ENCODE peak calls at places on chromosomes 5 and 9, in eight cellular contexts. G, H, V, M, I, A, D and Z are unnamed samples.

GRCh38 chr5:60883229-60883628 is 39.2 kb upstream of the ELOVL7 start:
- DNase-seq in I (peak; percentile 18), H (peak; percentile 36), G (peak; percentile 10), M (no peak), V (no peak), A (no peak), D (no peak), Z (no peak)

GRCh38 chr9:120040896-120041295 is 539.1 kb downstream of the CDK5RAP2 start:
- DNase-seq in H (no peak), G (no peak), I (no peak), D (no peak), M (no peak), V (no peak), A (no peak), Z (no peak)

GRCh38 chr5:56357426-56357825 is 124.3 kb upstream of the ANKRD55 start:
- DNase-seq in V (no peak), A (no peak), M (no peak), I (no peak), D (no peak), H (no peak), G (no peak), Z (no peak)

GRCh38 chr5:158943057-158943456 is 156.7 kb downstream of the EBF1 start:
- DNase-seq in I (no peak), V (no peak), D (no peak), G (peak; percentile 28), H (peak; percentile 92), A (no peak), M (peak; percentile 36), Z (no peak)

GRCh38 chr9:69173891-69174644 is at the start of gene TJP2:
- DNase-seq in D (peak; percentile 40), I (peak; percentile 37), V (no peak), G (peak; percentile 72), H (no peak), M (no peak), A (peak; percentile 85), Z (peak; percentile 83)

GRCh38 chr9:119853126-119853525 is 483.9 kb upstream of the BRINP1 start:
- DNase-seq in D (no peak), H (no peak), G (no peak), I (no peak), A (no peak), M (no peak), V (no peak), Z (no peak)

GRCh38 chr5:169566202-169566601 is 17.4 kb upstream of the SPDL1 start:
- DNase-seq in M (no peak), G (no peak), A (no peak), H (no peak), D (no peak), I (no peak), V (no peak), Z (no peak)

GRCh38 chr5:54889826-54890225 is 95.6 kb downstream of the ESM1 start:
- DNase-seq in I (no peak), G (no peak), H (no peak), M (no peak), A (no peak), D (no peak), V (no peak), Z (no peak)

GRCh38 chr5:61953913-61954312 is 352.1 kb upstream of the KIF2A start:
- DNase-seq in D (no peak), A (no peak), M (no peak), G (no peak), H (no peak), V (no peak), I (no peak), Z (no peak)

GRCh38 chr5:127951791-127952190 is 131.8 kb upstream of the SLC12A2 start:
- DNase-seq in G (no peak), V (no peak), D (no peak), H (no peak), I (no peak), A (no peak), M (no peak), Z (no peak)

GRCh38 chr5:56269216-56269927 is 36.2 kb upstream of the ANKRD55 start:
- DNase-seq in H (peak; percentile 46), M (no peak), V (no peak), I (no peak), G (peak; percentile 69), D (no peak), A (peak; percentile 44), Z (peak; percentile 43)

GRCh38 chr5:141691867-141692532 is 10.0 kb upstream of the ARAP3 start:
- DNase-seq in M (peak; percentile 38), H (peak; percentile 71), G (peak; percentile 91), A (peak; percentile 89), I (peak; percentile 93), V (no peak), D (peak; percentile 91), Z (peak; percentile 84)

GRCh38 chr9:84932915-84933527 is 263.5 kb downstream of the NTRK2 start:
- DNase-seq in I (no peak), M (no peak), G (no peak), V (no peak), A (no peak), H (no peak), D (no peak), Z (no peak)

GRCh38 chr5:132211787-132212186 is 15.9 kb downstream of the P4HA2 start:
- DNase-seq in G (no peak), I (no peak), H (no peak), A (no peak), V (no peak), M (no peak), D (no peak), Z (no peak)

GRCh38 chr5:108687599-108688220 is 60.0 kb upstream of the FER start:
- DNase-seq in M (no peak), D (no peak), V (no peak), A (no peak), H (no peak), G (no peak), I (no peak), Z (no peak)

GRCh38 chr9:37511006-37511714 is 25.4 kb downstream of the POLR1E start:
- DNase-seq in I (no peak), A (peak; percentile 64), G (peak; percentile 16), D (no peak), H (no peak), M (no peak), V (no peak), Z (peak; percentile 69)

GRCh38 chr9:98536542-98537173 is 172.1 kb downstream of the GABBR2 start:
- DNase-seq in D (no peak), G (peak; percentile 28), H (no peak), M (no peak), V (no peak), I (peak; percentile 40), A (peak; percentile 58), Z (peak; percentile 60)

GRCh38 chr9:134525841-134526797 is 115.5 kb upstream of the COL5A1 start:
- DNase-seq in I (peak; percentile 26), V (no peak), A (no peak), G (no peak), M (no peak), H (no peak), D (peak; percentile 27), Z (no peak)
- TF ChIP-seq CTCF in I (no peak), V (no peak), A (no peak), G (no peak), M (no peak), H (no peak), D (no peak), Z (no peak)

DNA sequence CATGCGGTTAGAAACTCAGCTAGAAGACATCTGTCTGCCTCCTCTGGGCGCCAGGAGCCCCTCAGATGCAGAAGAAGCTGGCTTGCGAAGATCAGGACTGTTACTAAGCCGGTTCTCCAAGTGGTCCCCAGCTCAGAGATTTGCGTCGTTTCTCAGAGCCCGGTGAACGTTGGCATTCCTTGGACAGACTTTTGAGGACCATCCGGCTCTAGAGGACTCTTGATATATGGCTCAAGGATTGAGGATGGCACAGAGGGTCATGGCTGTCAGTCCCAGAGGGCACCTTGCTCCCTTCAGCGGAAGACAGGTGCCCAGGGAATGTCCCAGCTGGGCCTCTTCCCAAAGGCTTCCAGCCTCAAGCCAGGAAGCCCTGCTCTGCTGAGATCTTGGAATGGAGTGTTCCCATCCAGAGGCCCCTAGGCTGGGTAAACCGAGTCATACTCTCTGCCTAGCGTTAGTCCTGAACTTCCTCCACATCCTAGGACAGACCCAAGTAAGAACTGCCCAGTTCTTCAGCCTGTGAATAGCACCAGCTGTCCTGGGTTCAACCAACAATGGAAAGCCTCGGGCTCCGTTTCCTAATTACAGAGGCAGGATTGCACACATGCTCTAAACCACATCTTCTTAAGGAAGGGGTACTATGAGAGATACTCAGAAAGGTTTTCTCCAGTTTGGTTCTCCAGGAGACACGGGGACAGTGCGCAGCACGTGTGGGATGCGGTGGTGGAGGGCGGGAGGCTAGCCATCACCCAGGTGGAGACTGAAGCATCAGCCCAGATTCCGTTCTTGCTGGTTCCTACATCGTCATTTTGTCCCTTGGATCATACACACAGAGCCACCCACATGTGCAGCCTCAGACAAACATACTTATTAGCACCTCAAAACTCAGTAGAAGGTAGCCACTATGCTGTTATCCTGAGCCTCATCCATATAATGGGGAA is 51.4 kb downstream of the ZNF354C start:
- DNase-seq in V (no peak), M (no peak), I (no peak), H (no peak), D (no peak), A (no peak), G (no peak), Z (no peak)
- H3K9me3 ChIP-seq in V (peaks cover 95% of the 10 kb centered on the region), M (peaks cover 64% of the 10 kb centered on the region), I (peaks cover 65% of the 10 kb centered on the region), H (peaks cover 22% of the 10 kb centered on the region), D (peaks cover 97% of the 10 kb centered on the region), A (no peaks in the 10 kb centered on the region), G (peaks cover 6% of the 10 kb centered on the region), Z (no peaks in the 10 kb centered on the region)

GRCh38 chr5:88676637-88677481 is 206.1 kb downstream of the MEF2C start:
- DNase-seq in A (no peak), G (no peak), I (no peak), H (no peak), M (no peak), D (no peak), V (no peak), Z (no peak)

GRCh38 chr5:88675159-88675757 is 207.7 kb downstream of the MEF2C start:
- DNase-seq in G (no peak), D (no peak), H (no peak), A (no peak), V (no peak), I (no peak), M (no peak), Z (peak; percentile 53)

GRCh38 chr5:88675758-88676636 is 207.0 kb downstream of the MEF2C start:
- DNase-seq in V (no peak), H (peak; percentile 50), G (peak; percentile 62), M (no peak), D (no peak), A (no peak), I (peak; percentile 65), Z (peak; percentile 90)

GRCh38 chr5:88672644-88673493 is 210.1 kb downstream of the MEF2C start:
- DNase-seq in G (no peak), A (no peak), H (no peak), V (no peak), M (no peak), I (no peak), D (no peak), Z (no peak)

GRCh38 chr5:88674262-88675158 is 208.5 kb downstream of the MEF2C start:
- DNase-seq in I (no peak), G (no peak), V (no peak), H (no peak), M (no peak), A (no peak), D (no peak), Z (peak; percentile 91)
- H3K4me3 ChIP-seq in I (no peak overlapping the region), G (peak overlapping the region; percentile 3), V (peak overlapping the region; percentile 44), H (peak overlapping the region; percentile 31), M (peak overlapping the region; percentile 29), A (peak overlapping the region; percentile 30), D (peak overlapping the region; percentile 36), Z (peak overlapping the region; percentile 80)

DNA sequence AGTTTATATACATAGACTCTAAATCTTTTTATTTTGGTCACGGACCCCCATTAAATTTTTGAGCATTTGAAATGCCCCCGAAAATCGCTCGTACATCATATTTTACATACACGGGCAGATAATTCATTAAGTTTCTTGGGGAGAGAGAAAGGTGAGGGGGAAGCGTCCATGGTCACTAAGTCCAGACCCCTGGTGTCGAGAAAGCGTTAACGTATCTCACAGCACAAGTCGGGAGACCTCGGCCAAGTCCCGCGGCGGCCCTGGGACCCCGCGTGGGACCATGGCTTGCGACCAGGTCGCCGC is 794 bp downstream of the PTBP3 start:
- DNase-seq in I (no peak), V (no peak), M (no peak), D (no peak), H (no peak), A (no peak), G (no peak), Z (no peak)
- TF ChIP-seq CTCF in I (no peak), V (peak; percentile 1), M (peak; percentile 31), D (no peak), H (no peak), A (no peak), G (no peak), Z (peak; percentile 18)